ENCODE peak calls at places on chromosomes 2 and 18, in five cellular contexts. O is H1, U is HCT116, P is HepG2, V is A549. T is an unnamed sample.

GRCh38 chr2:99569393-99569792 is 79.6 kb upstream of the REV1 start:
- DNase-seq in O (no peak), U (no peak), P (no peak), V (no peak), T (no peak)

GRCh38 chr2:26978061-26978596 is 7.7 kb downstream of the MAPRE3 start:
- DNase-seq in O (no peak), U (no peak), P (no peak), V (no peak), T (no peak)

GRCh38 chr2:227474406-227474805 is 2.5 kb downstream of the AGFG1 start:
- DNase-seq in O (no peak), U (no peak), P (no peak), V (no peak), T (no peak)

GRCh38 chr2:42793314-42794270 is 1.2 kb upstream of the HAAO start:
- DNase-seq in O (no peak), U (no peak), P (no peak), V (no peak), T (no peak)

GRCh38 chr2:50746526-50746925 is 285.4 kb downstream of the NRXN1 start:
- DNase-seq in O (peak; percentile 64), U (peak; percentile 28), P (peak; percentile 22), V (no peak), T (peak; percentile 48)

GRCh38 chr2:203579730-203580129 is 44.6 kb upstream of the RAPH1 start:
- DNase-seq in O (no peak), U (no peak), P (no peak), V (no peak), T (no peak)

GRCh38 chr2:241561811-241562210 is 3.3 kb downstream of the BOK start:
- DNase-seq in O (no peak), U (no peak), P (no peak), V (no peak), T (peak; percentile 58)

GRCh38 chr2:133400411-133400810 is 167.9 kb downstream of the NCKAP5 start:
- DNase-seq in O (no peak), U (no peak), P (no peak), V (no peak), T (no peak)

GRCh38 chr18:48022531-48023330 is 92.3 kb upstream of the SMAD2 start:
- DNase-seq in O (no peak), U (peak; percentile 62), P (peak; percentile 59), V (peak; percentile 68), T (peak; percentile 90)

GRCh38 chr2:150885236-150885635 is 376.4 kb downstream of the RBM43 start:
- DNase-seq in O (no peak), U (no peak), P (no peak), V (no peak), T (no peak)

GRCh38 chr2:51003345-51004192 is 28.4 kb downstream of the NRXN1 start:
- DNase-seq in O (no peak), U (no peak), P (no peak), V (no peak), T (no peak)

GRCh38 chr2:239001794-239002193 is 153.9 kb downstream of the TWIST2 start:
- DNase-seq in O (no peak), U (no peak), P (no peak), V (no peak), T (no peak)

GRCh38 chr2:173898178-173898668 is 67.0 kb downstream of the SP3 start:
- DNase-seq in O (no peak), U (no peak), P (no peak), V (no peak), T (peak; percentile 54)

DNA sequence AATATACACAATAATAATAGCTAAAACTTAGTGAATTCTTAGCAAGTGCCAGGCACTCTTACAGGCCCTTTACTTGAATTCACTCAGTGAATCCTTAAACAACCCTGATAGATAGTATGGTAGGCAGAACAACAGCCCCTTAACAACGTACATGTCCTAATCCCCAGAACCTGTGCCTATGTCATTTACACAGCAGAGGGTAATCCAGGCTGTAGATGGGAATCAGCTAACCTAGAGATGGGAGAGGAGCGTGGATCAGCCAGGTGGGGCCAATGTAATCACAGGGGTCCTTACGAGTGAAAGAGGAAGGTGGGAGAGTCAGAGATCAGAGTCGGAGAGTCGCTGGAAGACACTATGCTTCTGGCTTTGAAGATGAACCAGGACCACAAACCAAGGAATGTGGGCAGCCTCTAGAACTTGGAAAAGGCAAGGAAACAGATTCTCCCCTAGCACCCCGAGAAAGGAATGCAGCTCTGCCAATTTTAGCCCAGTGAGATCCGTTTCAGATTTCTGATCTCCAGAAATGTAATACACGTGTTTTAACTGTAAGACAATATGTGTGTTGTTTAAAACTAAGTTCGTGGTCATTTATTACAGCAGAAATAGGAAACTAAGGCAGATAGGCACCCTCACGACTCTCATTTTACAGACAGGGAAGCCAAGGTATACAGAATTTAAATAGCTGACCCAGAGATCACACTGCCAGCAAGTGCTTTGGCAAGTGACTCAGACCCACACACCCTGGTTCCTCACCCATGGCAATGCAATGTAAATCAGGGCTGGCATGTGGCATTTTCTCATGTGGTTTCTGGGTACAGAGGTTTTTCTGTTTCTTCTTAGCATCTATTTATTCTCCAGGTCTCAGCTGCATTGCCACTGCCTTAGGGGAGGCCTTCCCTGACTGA is 68.9 kb downstream of the DOCK10 start:
- DNase-seq in O (no peak), U (no peak), P (no peak), V (no peak), T (no peak)
- H3K4me3 ChIP-seq in O (no peak overlapping the region), U (no peak overlapping the region), P (no peak overlapping the region), V (no peak overlapping the region), T (no peak overlapping the region)

DNA sequence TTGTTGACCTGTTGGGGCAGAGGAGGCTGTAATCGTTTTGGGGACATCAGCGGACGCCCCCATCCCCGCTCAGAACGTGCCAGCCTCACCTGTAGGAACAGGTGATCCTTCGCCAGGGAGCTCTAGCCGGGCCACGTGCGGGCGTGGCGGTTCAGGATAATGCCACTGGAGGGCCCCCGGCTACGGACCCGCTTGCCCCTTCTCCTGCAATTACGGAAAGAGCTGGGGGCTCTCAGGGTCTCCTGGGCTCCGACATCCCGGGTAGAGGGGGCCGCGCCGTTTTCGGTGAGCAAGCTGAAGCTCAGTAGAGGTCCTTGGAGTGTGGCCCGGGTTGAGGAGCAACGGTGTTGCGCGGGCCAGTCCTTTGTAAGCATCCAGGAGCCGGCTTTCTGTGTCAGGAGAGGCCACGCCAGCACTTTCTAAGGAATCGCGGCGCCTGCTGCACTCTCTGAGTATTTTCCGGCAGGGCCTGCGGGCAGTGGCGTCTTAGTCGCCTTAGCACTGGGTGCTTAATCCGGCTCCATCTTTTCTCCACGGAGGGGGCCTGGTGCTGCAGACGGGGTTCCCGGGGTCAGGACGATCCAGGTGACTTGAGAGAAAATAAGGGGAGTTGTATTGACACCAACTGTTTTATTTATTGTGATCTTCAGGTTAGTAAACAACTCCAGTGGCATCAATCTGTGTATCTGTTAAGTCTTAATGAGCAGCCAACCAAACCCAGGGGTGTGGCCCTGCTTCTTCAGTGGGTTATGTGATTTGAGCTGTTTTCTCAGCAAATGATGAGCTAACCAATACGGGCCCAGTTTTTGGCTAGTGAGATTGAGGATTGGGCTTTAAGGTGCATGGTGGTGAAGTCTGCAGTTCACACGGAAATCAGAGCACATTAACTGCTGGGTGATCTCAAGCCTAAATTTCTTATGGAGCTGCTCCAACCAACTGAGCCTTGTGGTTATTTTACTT is 1.9 kb downstream of the MTCL1 start:
- DNase-seq in O (peak; percentile 82), U (no peak), P (no peak), V (no peak), T (no peak)
- TF ChIP-seq MAX in O (peak; percentile 96), U (no peak), P (no peak), V (peak; percentile 42), T (no peak)

DNA sequence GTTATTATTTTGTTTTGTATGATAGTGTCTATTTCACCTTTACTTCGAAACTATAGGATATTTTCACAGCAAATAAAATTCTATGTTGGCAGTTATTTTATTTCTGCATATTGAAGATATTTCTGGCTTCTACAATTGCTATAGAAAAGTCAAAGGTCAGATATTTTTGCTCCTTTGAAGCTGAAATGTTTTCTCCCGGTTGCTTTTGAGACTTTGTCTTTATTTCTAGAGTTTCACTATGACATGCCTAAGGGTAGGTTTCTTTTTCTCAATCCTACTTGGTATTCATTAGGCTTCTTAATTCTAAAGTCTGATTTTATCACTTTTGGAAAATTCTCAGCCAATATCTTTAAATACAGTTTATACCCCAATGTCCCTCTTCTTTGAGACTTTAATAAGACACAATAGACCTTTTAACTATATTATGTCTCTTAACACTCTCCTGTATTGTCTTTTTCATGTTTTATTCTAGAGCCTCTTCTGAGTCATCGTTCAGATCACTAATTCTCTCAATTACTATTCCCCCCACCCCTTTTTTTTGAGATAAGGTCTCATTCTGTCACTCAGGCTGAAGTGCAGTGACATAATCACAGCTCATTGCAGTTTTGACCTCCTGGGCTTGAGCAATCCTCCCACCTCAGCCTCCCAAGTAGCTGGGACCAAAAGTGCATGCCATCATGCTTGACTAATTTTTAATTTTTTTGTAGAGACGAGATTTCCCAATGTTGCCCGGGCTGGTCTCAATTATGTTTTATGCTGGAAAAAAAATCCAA is 50.5 kb downstream of the USP37 start:
- DNase-seq in O (no peak), U (no peak), P (no peak), V (no peak), T (no peak)
- H3K4me3 ChIP-seq in O (no peak overlapping the region), U (no peak overlapping the region), P (no peak overlapping the region), V (no peak overlapping the region), T (no peak overlapping the region)

DNA sequence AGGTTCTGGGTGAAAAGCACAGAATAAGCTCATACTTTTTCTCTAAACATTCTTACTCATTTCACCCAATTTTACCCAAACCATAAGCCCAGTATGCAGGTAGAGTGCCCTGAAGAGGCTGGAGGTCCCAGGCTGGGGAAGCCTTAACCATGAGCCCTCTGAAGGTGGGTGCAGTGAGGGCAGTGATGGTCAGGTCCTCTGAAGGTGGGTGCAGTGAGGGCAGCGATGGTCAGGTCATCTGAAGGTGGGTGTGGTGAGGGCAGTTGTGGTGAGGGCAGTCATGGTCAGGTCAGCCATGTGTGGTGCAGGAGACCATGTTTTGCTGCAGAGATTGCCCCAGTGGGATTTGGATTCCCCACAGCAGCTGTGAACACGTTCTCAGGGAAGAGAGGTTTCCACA is 148.8 kb downstream of the SNTG2 start:
- DNase-seq in O (no peak), U (no peak), P (no peak), V (no peak), T (no peak)
- TF ChIP-seq MAX in O (no peak), U (no peak), P (no peak), V (no peak), T (no peak)

GRCh38 chr2:11652555-11652954 is 17.4 kb downstream of the NTSR2 start:
- DNase-seq in O (no peak), U (no peak), P (no peak), V (no peak), T (no peak)
- H3K4me3 ChIP-seq in O (no peak overlapping the region), U (no peak overlapping the region), P (no peak overlapping the region), V (no peak overlapping the region), T (no peak overlapping the region)

GRCh38 chr18:58580078-58580477 is 48.8 kb downstream of the ALPK2 start:
- DNase-seq in O (no peak), U (no peak), P (no peak), V (peak; percentile 27), T (no peak)
- TF ChIP-seq MAX in O (no peak), U (no peak), P (no peak), V (no peak), T (no peak)

DNA sequence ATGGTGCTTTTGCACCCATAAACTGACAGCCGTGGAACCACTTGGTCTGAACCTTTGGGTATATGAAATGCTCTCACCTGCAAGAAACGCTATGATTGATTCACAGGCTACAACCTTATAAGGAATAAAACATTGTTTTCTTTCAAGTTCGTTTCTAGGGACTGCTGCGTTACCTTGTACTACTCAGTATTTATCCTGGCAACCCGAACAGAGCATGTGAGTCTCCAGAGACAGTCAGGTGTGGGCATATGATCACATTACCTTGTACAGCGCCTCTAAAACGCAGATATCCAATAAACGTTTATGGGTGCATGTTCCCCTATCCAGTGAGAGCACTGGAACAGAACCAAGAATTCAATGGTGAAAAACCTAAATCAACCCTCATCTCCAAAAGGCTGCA is 1.7 kb downstream of the CCBE1 start:
- DNase-seq in O (no peak), U (no peak), P (no peak), V (no peak), T (no peak)
- H3K4me3 ChIP-seq in O (peak overlapping the region; percentile 80), U (no peak overlapping the region), P (no peak overlapping the region), V (peak overlapping the region; percentile 64), T (no peak overlapping the region)